ENCODE peak calls at places on chromosome 20, in seven cellular contexts. K is AG04450; R is NCI-H460; T is psoas muscle; E is CD4-positive, CD25-positive, alpha-beta regulatory T cell; Y is stimulated activated CD4-positive, alpha-beta T cell treated with anti-CD3 and anti-CD28 coated beads, Interleukin-15, amount 100 ng/mL, for 1 hour; L is H9. J is an unnamed sample.

GRCh38 chr20:1401431-1401907 is 8.6 kb upstream of the FKBP1A start:
- DNase-seq in K (no peak), R (no peak), T (no peak), E (no peak), Y (no peak), L (no peak), J (no peak)

GRCh38 chr20:18971121-18971520 is 157.5 kb downstream of the SCP2D1 start:
- DNase-seq in K (no peak), R (no peak), T (no peak), E (no peak), Y (no peak), L (no peak), J (no peak)

GRCh38 chr20:37295001-37295400 is 5.5 kb downstream of the MANBAL start:
- DNase-seq in K (peak), R (peak), T (no peak), E (no peak), Y (no peak), L (no peak), J (peak)

GRCh38 chr20:23887856-23888255 is 8.3 kb upstream of the CST5 start:
- DNase-seq in K (no peak), R (no peak), T (no peak), E (no peak), Y (no peak), L (no peak), J (no peak)

GRCh38 chr20:58647814-58648501 is 3.1 kb upstream of the STX16 start:
- DNase-seq in K (peak), R (no peak), T (no peak), E (no peak), Y (no peak), L (no peak), J (no peak)

GRCh38 chr20:9035129-9035528 is 33.8 kb upstream of the PLCB4 start:
- DNase-seq in K (peak), R (peak), T (no peak), E (no peak), Y (no peak), L (no peak), J (no peak)

GRCh38 chr20:40750541-40750940 is 61.5 kb upstream of the MAFB start:
- DNase-seq in K (no peak), R (no peak), T (no peak), E (no peak), Y (no peak), L (no peak), J (no peak)

GRCh38 chr20:8664778-8665177 is 404.1 kb upstream of the PLCB4 start:
- DNase-seq in K (no peak), R (no peak), T (no peak), E (no peak), Y (no peak), L (no peak), J (peak)

GRCh38 chr20:53598140-53599038 is 4.8 kb upstream of the ZNF217 start:
- DNase-seq in K (no peak), R (no peak), T (no peak), E (peak), Y (no peak), L (no peak), J (no peak)

GRCh38 chr20:17905544-17905943 is 63.0 kb downstream of the SNX5 start:
- DNase-seq in K (no peak), R (no peak), T (no peak), E (no peak), Y (no peak), L (no peak), J (no peak)

GRCh38 chr20:2381303-2381702 is 602 bp downstream of the TGM6 start:
- DNase-seq in K (no peak), R (no peak), T (no peak), E (no peak), Y (no peak), L (no peak), J (no peak)

GRCh38 chr20:39310363-39311037 is 348.4 kb downstream of the DHX35 start:
- DNase-seq in K (no peak), R (no peak), T (no peak), E (no peak), Y (no peak), L (peak), J (no peak)

GRCh38 chr20:17169575-17170136 is 57.2 kb upstream of the PCSK2 start:
- DNase-seq in K (no peak), R (no peak), T (no peak), E (no peak), Y (no peak), L (no peak), J (no peak)

GRCh38 chr20:23294166-23294565 is 56.4 kb upstream of the NXT1 start:
- DNase-seq in K (no peak), R (no peak), T (no peak), E (no peak), Y (no peak), L (no peak), J (no peak)

GRCh38 chr20:49853640-49854039 is 41.0 kb downstream of the SLC9A8 start:
- DNase-seq in K (peak), R (no peak), T (no peak), E (no peak), Y (no peak), L (peak), J (peak)

GRCh38 chr20:19251506-19251905 is 39.1 kb downstream of the SLC24A3 start:
- DNase-seq in K (no peak), R (no peak), T (no peak), E (no peak), Y (no peak), L (no peak), J (no peak)

GRCh38 chr20:35171753-35172433 is at the start of gene PROCR:
- DNase-seq in K (peak), R (peak), T (peak), E (no peak), Y (no peak), L (peak), J (peak)

GRCh38 chr20:50127587-50128519 is 14.9 kb upstream of the UBE2V1 start:
- DNase-seq in K (no peak), R (no peak), T (no peak), E (no peak), Y (no peak), L (no peak), J (no peak)

GRCh38 chr20:55216525-55217242 is 741.3 kb downstream of the DOK5 start:
- DNase-seq in K (no peak), R (no peak), T (no peak), E (no peak), Y (no peak), L (no peak), J (no peak)

GRCh38 chr20:20369353-20370086 is 1.6 kb downstream of the INSM1 start:
- DNase-seq in K (no peak), R (no peak), T (no peak), E (peak), Y (no peak), L (peak), J (peak)

GRCh38 chr20:55888655-55889054 is 116.7 kb downstream of the CBLN4 start:
- DNase-seq in K (no peak), R (no peak), T (no peak), E (no peak), Y (no peak), L (no peak), J (no peak)

GRCh38 chr20:57990396-57990987 is 238.0 kb downstream of the ANKRD60 start:
- DNase-seq in K (no peak), R (no peak), T (peak), E (no peak), Y (no peak), L (no peak), J (no peak)

GRCh38 chr20:58466729-58467571 is 48.2 kb downstream of the APCDD1L start:
- DNase-seq in K (no peak), R (no peak), T (no peak), E (no peak), Y (no peak), L (peak), J (no peak)

GRCh38 chr20:8094415-8094818 is 37.6 kb upstream of the PLCB1 start:
- DNase-seq in K (no peak), R (peak), T (peak), E (no peak), Y (no peak), L (no peak), J (peak)

GRCh38 chr20:58433759-58434158 is 44.7 kb downstream of the VAPB start:
- DNase-seq in K (peak), R (no peak), T (no peak), E (no peak), Y (no peak), L (no peak), J (no peak)

GRCh38 chr20:29876911-29877285 is 1380.6 kb upstream of the DEFB115 start:
- DNase-seq in K (no peak), R (no peak), T (no peak), E (no peak), Y (no peak), L (no peak), J (no peak)

GRCh38 chr20:2390971-2391675 is 10.4 kb downstream of the TGM6 start:
- DNase-seq in K (no peak), R (no peak), T (no peak), E (no peak), Y (no peak), L (no peak), J (no peak)

GRCh38 chr20:60695223-60695622 is 556.8 kb upstream of the CDH4 start:
- DNase-seq in K (peak), R (no peak), T (no peak), E (no peak), Y (no peak), L (no peak), J (peak)

GRCh38 chr20:48302149-48302548 is 516.9 kb upstream of the SULF2 start:
- DNase-seq in K (no peak), R (no peak), T (no peak), E (no peak), Y (no peak), L (no peak), J (no peak)

GRCh38 chr20:1828786-1829131 is 66.4 kb upstream of the SIRPA start:
- DNase-seq in K (no peak), R (no peak), T (no peak), E (no peak), Y (no peak), L (no peak), J (no peak)

GRCh38 chr20:44704551-44704971 is 10.6 kb upstream of the CCN5 start:
- DNase-seq in K (peak), R (no peak), T (peak), E (no peak), Y (no peak), L (no peak), J (no peak)

GRCh38 chr20:23629017-23629541 is 8.7 kb downstream of the CST3 start:
- DNase-seq in K (peak), R (peak), T (peak), E (no peak), Y (no peak), L (no peak), J (peak)

J was measured in A549.